ENCODE peak calls at places on chromosomes 5 and 9, in six cellular contexts. One of them, this sample, is unnamed.

GRCh38 chr5:168193518-168194240 is 97.8 kb upstream of the WWC1 start:
- DNase-seq in left kidney: no peak
- DNase-seq in hippocampal formation: no peak
- DNase-seq in AG09309: no peak
- DNase-seq in HuH-7.5: no peak
- DNase-seq in Right ventricle myocardium superior: no peak
- DNase-seq in this sample: no peak

GRCh38 chr5:169706758-169707450 is 69.8 kb downstream of the DOCK2 start:
- DNase-seq in left kidney: no peak
- DNase-seq in hippocampal formation: no peak
- DNase-seq in AG09309: peak
- DNase-seq in HuH-7.5: no peak
- DNase-seq in Right ventricle myocardium superior: no peak
- DNase-seq in this sample: peak

GRCh38 chr5:174371600-174372094 is 326.1 kb downstream of the NSG2 start:
- DNase-seq in left kidney: no peak
- DNase-seq in hippocampal formation: no peak
- DNase-seq in AG09309: no peak
- DNase-seq in HuH-7.5: no peak
- DNase-seq in Right ventricle myocardium superior: no peak
- DNase-seq in this sample: no peak

GRCh38 chr9:125911861-125912260 is 164.7 kb downstream of the PBX3 start:
- DNase-seq in left kidney: peak
- DNase-seq in hippocampal formation: no peak
- DNase-seq in AG09309: no peak
- DNase-seq in HuH-7.5: no peak
- DNase-seq in Right ventricle myocardium superior: no peak
- DNase-seq in this sample: peak

GRCh38 chr9:131304676-131305366 is 15.3 kb downstream of the PLPP7 start:
- DNase-seq in left kidney: no peak
- DNase-seq in hippocampal formation: no peak
- DNase-seq in AG09309: peak
- DNase-seq in HuH-7.5: no peak
- DNase-seq in Right ventricle myocardium superior: no peak
- DNase-seq in this sample: no peak

GRCh38 chr9:33737811-33738606 is 57.4 kb upstream of the PRSS3 start:
- DNase-seq in left kidney: peak
- DNase-seq in hippocampal formation: no peak
- DNase-seq in AG09309: peak
- DNase-seq in HuH-7.5: peak
- DNase-seq in Right ventricle myocardium superior: no peak
- DNase-seq in this sample: peak

GRCh38 chr9:112241491-112241890 is 66.4 kb upstream of the SUSD1 start:
- DNase-seq in left kidney: no peak
- DNase-seq in hippocampal formation: no peak
- DNase-seq in AG09309: no peak
- DNase-seq in HuH-7.5: no peak
- DNase-seq in Right ventricle myocardium superior: no peak
- DNase-seq in this sample: peak

GRCh38 chr5:132747064-132747692 is at the start of gene CCNI2:
- DNase-seq in left kidney: peak
- DNase-seq in hippocampal formation: no peak
- DNase-seq in AG09309: no peak
- DNase-seq in HuH-7.5: peak
- DNase-seq in Right ventricle myocardium superior: peak
- DNase-seq in this sample: peak

GRCh38 chr9:70406446-70406862 is 8.0 kb downstream of the KLF9 start:
- DNase-seq in left kidney: peak
- DNase-seq in hippocampal formation: peak
- DNase-seq in AG09309: no peak
- DNase-seq in HuH-7.5: no peak
- DNase-seq in Right ventricle myocardium superior: no peak
- DNase-seq in this sample: no peak

GRCh38 chr5:147912015-147912414 is 5.7 kb upstream of the C5orf46 start:
- DNase-seq in left kidney: no peak
- DNase-seq in hippocampal formation: no peak
- DNase-seq in AG09309: no peak
- DNase-seq in HuH-7.5: no peak
- DNase-seq in Right ventricle myocardium superior: no peak
- DNase-seq in this sample: no peak

GRCh38 chr9:134676886-134677285 is 35.3 kb downstream of the COL5A1 start:
- DNase-seq in left kidney: no peak
- DNase-seq in hippocampal formation: no peak
- DNase-seq in AG09309: no peak
- DNase-seq in HuH-7.5: no peak
- DNase-seq in Right ventricle myocardium superior: no peak
- DNase-seq in this sample: no peak

GRCh38 chr5:143826909-143827514 is 15.1 kb downstream of the HMHB1 start:
- DNase-seq in left kidney: peak
- DNase-seq in hippocampal formation: no peak
- DNase-seq in AG09309: no peak
- DNase-seq in HuH-7.5: no peak
- DNase-seq in Right ventricle myocardium superior: no peak
- DNase-seq in this sample: no peak

GRCh38 chr5:76403963-76404693 is 1.0 kb downstream of the IQGAP2 start:
- DNase-seq in left kidney: peak
- DNase-seq in hippocampal formation: no peak
- DNase-seq in AG09309: no peak
- DNase-seq in HuH-7.5: peak
- DNase-seq in Right ventricle myocardium superior: peak
- DNase-seq in this sample: no peak

GRCh38 chr9:126945682-126946081 is 31.1 kb downstream of the RALGPS1 start:
- DNase-seq in left kidney: no peak
- DNase-seq in hippocampal formation: no peak
- DNase-seq in AG09309: no peak
- DNase-seq in HuH-7.5: no peak
- DNase-seq in Right ventricle myocardium superior: no peak
- DNase-seq in this sample: peak

GRCh38 chr9:127093319-127094020 is 29.0 kb downstream of the ANGPTL2 start:
- DNase-seq in left kidney: no peak
- DNase-seq in hippocampal formation: no peak
- DNase-seq in AG09309: no peak
- DNase-seq in HuH-7.5: no peak
- DNase-seq in Right ventricle myocardium superior: no peak
- DNase-seq in this sample: no peak

GRCh38 chr5:107395632-107396350 is 274.9 kb downstream of the EFNA5 start:
- DNase-seq in left kidney: no peak
- DNase-seq in hippocampal formation: no peak
- DNase-seq in AG09309: no peak
- DNase-seq in HuH-7.5: no peak
- DNase-seq in Right ventricle myocardium superior: no peak
- DNase-seq in this sample: no peak

GRCh38 chr5:82659114-82659513 is 381.0 kb upstream of the RPS23 start:
- DNase-seq in left kidney: no peak
- DNase-seq in hippocampal formation: no peak
- DNase-seq in AG09309: no peak
- DNase-seq in HuH-7.5: no peak
- DNase-seq in Right ventricle myocardium superior: no peak
- DNase-seq in this sample: no peak

GRCh38 chr9:33375841-33376321 is 26.5 kb downstream of the AQP7 start:
- DNase-seq in left kidney: peak
- DNase-seq in hippocampal formation: peak
- DNase-seq in AG09309: no peak
- DNase-seq in HuH-7.5: no peak
- DNase-seq in Right ventricle myocardium superior: no peak
- DNase-seq in this sample: peak

GRCh38 chr9:38142201-38142600 is 73.2 kb upstream of the SHB start:
- DNase-seq in left kidney: no peak
- DNase-seq in hippocampal formation: no peak
- DNase-seq in AG09309: no peak
- DNase-seq in HuH-7.5: no peak
- DNase-seq in Right ventricle myocardium superior: no peak
- DNase-seq in this sample: no peak

GRCh38 chr9:36485647-36486453 is 85.8 kb upstream of the RNF38 start:
- DNase-seq in left kidney: peak
- DNase-seq in hippocampal formation: no peak
- DNase-seq in AG09309: no peak
- DNase-seq in HuH-7.5: no peak
- DNase-seq in Right ventricle myocardium superior: no peak
- DNase-seq in this sample: no peak

GRCh38 chr5:142613231-142613630 is 72.7 kb downstream of the FGF1 start:
- DNase-seq in left kidney: no peak
- DNase-seq in hippocampal formation: no peak
- DNase-seq in AG09309: no peak
- DNase-seq in HuH-7.5: no peak
- DNase-seq in Right ventricle myocardium superior: no peak
- DNase-seq in this sample: peak

GRCh38 chr5:109924708-109925107 is 235.0 kb downstream of the MAN2A1 start:
- DNase-seq in left kidney: no peak
- DNase-seq in hippocampal formation: no peak
- DNase-seq in AG09309: no peak
- DNase-seq in HuH-7.5: no peak
- DNase-seq in Right ventricle myocardium superior: no peak
- DNase-seq in this sample: no peak

GRCh38 chr5:121763674-121764073 is 88.0 kb upstream of the FTMT start:
- DNase-seq in left kidney: no peak
- DNase-seq in hippocampal formation: no peak
- DNase-seq in AG09309: no peak
- DNase-seq in HuH-7.5: no peak
- DNase-seq in Right ventricle myocardium superior: no peak
- DNase-seq in this sample: no peak

This sample was measured in cardiac muscle cell.